ENCODE peak calls at places on chromosomes 12 and 14, in five cellular contexts. E is Calu3, O is Peyer's patch, A is WTC11, J is uterus. S is an unnamed sample.

GRCh38 chr14:58805605-58806358 is 168.0 kb downstream of the DACT1 start:
- DNase-seq in E (no peak), O (no peak), A (no peak), J (no peak), S (peak)

GRCh38 chr12:109309441-109310246 is 560 bp upstream of the FOXN4 start:
- DNase-seq in E (peak), O (no peak), A (peak), J (no peak), S (peak)

GRCh38 chr14:60884134-60884533 is 96.7 kb downstream of the TRMT5 start:
- DNase-seq in E (no peak), O (no peak), A (no peak), J (no peak), S (no peak)

GRCh38 chr12:132287391-132288238 is 41.8 kb downstream of the GALNT9 start:
- DNase-seq in E (no peak), O (no peak), A (peak), J (no peak), S (no peak)

GRCh38 chr14:24069411-24069735 is 2.0 kb upstream of the CPNE6 start:
- DNase-seq in E (no peak), O (no peak), A (no peak), J (no peak), S (no peak)

GRCh38 chr12:117863004-117863709 is 105.6 kb downstream of the KSR2 start:
- DNase-seq in E (no peak), O (no peak), A (no peak), J (no peak), S (no peak)

GRCh38 chr12:40648519-40648918 is 43.7 kb upstream of the CNTN1 start:
- DNase-seq in E (no peak), O (no peak), A (no peak), J (no peak), S (no peak)

GRCh38 chr12:64088431-64089349 is 133.4 kb downstream of the KICS2 start:
- DNase-seq in E (peak), O (no peak), A (no peak), J (peak), S (peak)

GRCh38 chr12:114869091-114869834 is 185.3 kb upstream of the TBX3 start:
- DNase-seq in E (no peak), O (no peak), A (peak), J (no peak), S (no peak)

GRCh38 chr14:65599375-65599774 is 186.8 kb downstream of the FUT8 start:
- DNase-seq in E (no peak), O (no peak), A (no peak), J (no peak), S (peak)

GRCh38 chr14:61547186-61548121 is 147.9 kb upstream of the HIF1A start:
- DNase-seq in E (no peak), O (no peak), A (no peak), J (no peak), S (no peak)

GRCh38 chr12:119114294-119114693 is 64.4 kb upstream of the HSPB8 start:
- DNase-seq in E (no peak), O (no peak), A (no peak), J (no peak), S (no peak)

GRCh38 chr14:38731962-38732361 is 371.1 kb downstream of the SEC23A start:
- DNase-seq in E (no peak), O (no peak), A (no peak), J (no peak), S (no peak)

GRCh38 chr12:27005495-27005894 is 8.7 kb downstream of the TM7SF3 start:
- DNase-seq in E (no peak), O (no peak), A (no peak), J (no peak), S (no peak)

GRCh38 chr12:131222271-131223139 is 268.8 kb downstream of the ADGRD1 start:
- DNase-seq in E (no peak), O (no peak), A (no peak), J (no peak), S (no peak)

GRCh38 chr12:92098594-92099370 is 46.9 kb downstream of the BTG1 start:
- DNase-seq in E (no peak), O (no peak), A (no peak), J (no peak), S (no peak)

GRCh38 chr12:182381-182883 is 31.5 kb downstream of the SLC6A12 start:
- DNase-seq in E (no peak), O (no peak), A (no peak), J (no peak), S (peak)

GRCh38 chr14:76754586-76754985 is 6.7 kb upstream of the VASH1 start:
- DNase-seq in E (no peak), O (no peak), A (no peak), J (no peak), S (no peak)

DNA sequence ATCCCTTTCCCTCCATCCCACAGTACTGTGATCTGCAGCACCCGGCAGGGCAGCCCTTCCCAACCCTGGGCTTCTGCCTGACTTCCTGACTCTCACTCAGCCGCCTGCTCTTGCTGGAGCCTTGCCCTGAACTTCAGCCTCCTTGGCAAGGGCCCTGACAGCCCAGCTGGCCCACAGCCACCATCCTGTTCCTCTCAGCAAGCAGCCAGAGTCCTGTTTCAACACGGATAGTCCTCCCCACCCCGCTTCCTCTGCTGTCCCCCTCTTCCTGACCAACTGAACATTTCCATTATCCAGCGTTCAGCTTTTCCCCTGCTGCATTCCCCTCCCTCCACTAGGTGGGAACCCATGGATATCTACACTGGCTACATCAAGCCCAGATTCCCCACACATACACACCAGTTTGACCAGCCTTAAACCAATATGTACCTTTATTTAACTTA is 74.0 kb upstream of the MDM1 start:
- DNase-seq in E (peak), O (peak), A (peak), J (peak), S (peak)
- TF ChIP-seq CTCF in E (no peak), O (peak), A (no peak), J (peak), S (peak)

GRCh38 chr12:120497524-120498150 is 1.7 kb downstream of the DYNLL1 start:
- DNase-seq in E (no peak), O (no peak), A (no peak), J (no peak), S (peak)

GRCh38 chr12:120496353-120497340 is 734 bp downstream of the DYNLL1 start:
- DNase-seq in E (peak), O (peak), A (peak), J (peak), S (peak)

GRCh38 chr12:120495189-120495722 is 657 bp upstream of the DYNLL1 start:
- DNase-seq in E (no peak), O (no peak), A (no peak), J (no peak), S (peak)

GRCh38 chr12:120498870-120499515 is 3.1 kb downstream of the DYNLL1 start:
- DNase-seq in E (no peak), O (no peak), A (no peak), J (no peak), S (no peak)

GRCh38 chr12:120495723-120496352 is at the start of gene DYNLL1:
- DNase-seq in E (peak), O (peak), A (peak), J (peak), S (peak)
- TF ChIP-seq CTCF in E (no peak), O (peak), A (no peak), J (no peak), S (no peak)

GRCh38 chr12:57268264-57268663 is 17.3 kb upstream of the STAC3 start:
- DNase-seq in E (no peak), O (no peak), A (no peak), J (no peak), S (no peak)

GRCh38 chr12:57272337-57273151 is 21.6 kb upstream of the STAC3 start:
- DNase-seq in E (no peak), O (no peak), A (no peak), J (no peak), S (peak)

GRCh38 chr12:57273516-57273915 is 22.5 kb upstream of the STAC3 start:
- DNase-seq in E (no peak), O (no peak), A (no peak), J (no peak), S (no peak)

GRCh38 chr12:57266681-57267080 is 15.7 kb upstream of the STAC3 start:
- DNase-seq in E (no peak), O (no peak), A (no peak), J (no peak), S (no peak)

DNA sequence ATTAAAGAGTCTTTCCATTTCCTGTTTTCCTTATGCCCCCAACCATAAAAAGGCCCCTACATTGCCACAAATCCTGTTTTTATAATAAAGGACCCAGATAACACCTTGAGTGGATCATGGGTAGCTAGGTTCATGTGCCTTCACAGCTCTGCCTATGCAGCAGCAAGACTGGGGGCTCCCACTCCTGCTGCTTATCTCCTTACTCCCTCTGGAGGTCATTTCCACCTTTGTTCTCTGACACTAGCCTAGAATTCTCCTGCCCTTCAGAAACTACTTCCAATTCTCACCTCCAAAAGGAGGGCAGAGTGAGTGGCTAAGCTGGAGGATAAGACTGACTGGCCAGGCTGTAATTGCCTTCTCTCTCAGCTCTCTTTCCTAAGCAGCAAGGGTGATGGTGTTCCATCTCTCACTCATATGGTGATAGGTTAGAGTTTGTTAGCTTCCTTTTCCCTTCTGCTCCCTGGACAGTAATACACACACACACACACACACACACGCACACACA is 20.0 kb upstream of the STAC3 start:
- DNase-seq in E (no peak), O (no peak), A (no peak), J (no peak), S (peak)
- TF ChIP-seq CTCF in E (no peak), O (no peak), A (no peak), J (no peak), S (no peak)

GRCh38 chr14:36254020-36254614 is 66.3 kb downstream of the MBIP start:
- DNase-seq in E (no peak), O (no peak), A (no peak), J (no peak), S (no peak)
- TF ChIP-seq CTCF in E (no peak), O (no peak), A (no peak), J (no peak), S (peak)

GRCh38 chr14:69288956-69289705 is 29.2 kb downstream of the GALNT16 start:
- DNase-seq in E (no peak), O (no peak), A (no peak), J (no peak), S (no peak)

GRCh38 chr14:69287096-69287991 is 27.4 kb downstream of the GALNT16 start:
- DNase-seq in E (no peak), O (no peak), A (no peak), J (peak), S (peak)

GRCh38 chr14:69285661-69286255 is 25.8 kb downstream of the GALNT16 start:
- DNase-seq in E (no peak), O (no peak), A (no peak), J (no peak), S (no peak)

GRCh38 chr14:69289811-69290520 is 30.0 kb downstream of the GALNT16 start:
- DNase-seq in E (no peak), O (no peak), A (no peak), J (no peak), S (no peak)

DNA sequence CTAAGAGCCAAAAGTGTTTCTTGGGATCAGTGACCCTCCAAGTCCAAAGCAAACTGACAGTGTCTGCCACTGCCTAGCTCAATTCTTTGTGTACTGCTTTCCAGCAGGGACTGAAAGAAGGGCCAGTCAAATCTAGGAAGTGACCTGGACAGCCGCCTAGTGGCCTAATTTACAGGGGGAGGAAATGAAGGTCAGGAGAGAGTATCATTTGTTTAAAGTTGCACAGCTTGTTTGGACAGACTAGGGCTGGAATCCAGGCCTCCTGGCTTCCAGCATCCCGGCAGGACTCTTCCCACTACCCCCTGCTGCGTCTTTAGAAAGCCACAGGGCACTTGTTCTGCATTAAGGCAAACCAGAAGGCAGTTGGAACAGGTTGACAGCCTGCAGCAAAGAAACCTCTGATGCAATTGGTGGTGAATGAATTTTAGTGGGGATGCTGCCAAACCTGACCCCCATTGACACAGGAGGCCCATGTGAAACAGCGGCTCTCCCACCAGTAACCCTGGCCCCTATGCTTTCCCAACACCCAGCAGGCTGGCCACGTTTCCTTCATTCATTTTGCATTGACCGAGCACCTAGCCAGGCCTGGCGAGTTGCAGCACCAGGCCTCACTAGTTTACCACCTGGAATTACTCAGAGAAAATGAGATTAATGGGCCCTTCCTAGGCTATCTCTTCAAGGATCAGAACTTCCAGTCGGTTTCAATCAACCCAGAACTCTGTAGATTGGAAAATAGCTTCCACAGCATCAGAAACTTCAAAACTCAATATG is 28.2 kb downstream of the GALNT16 start:
- DNase-seq in E (peak), O (no peak), A (no peak), J (peak), S (peak)
- TF ChIP-seq CTCF in E (no peak), O (no peak), A (no peak), J (peak), S (peak)

GRCh38 chr12:56591111-56591510 is 39.0 kb downstream of the BAZ2A start:
- DNase-seq in E (no peak), O (no peak), A (no peak), J (no peak), S (no peak)
- TF ChIP-seq CTCF in E (no peak), O (no peak), A (no peak), J (no peak), S (no peak)